ENCODE peak calls at places on chromosome 2, in ten cellular contexts. V is amygdala; O is GM12865; Q is EL; L is adipocyte; W is stimulated activated CD4-positive, alpha-beta T cell treated with anti-CD3 and anti-CD28 coated beads, Interleukin-4, amount 100 ng/mL, for 48 hours; T is brain microvascular endothelial cell; K is endothelial cell; P is GM06990; Y is Daoy. M is an unnamed sample.

GRCh38 chr2:21740529-21740928 is 616.8 kb downstream of the TDRD15 start:
- DNase-seq in V (no peak), O (no peak), Q (peak), L (peak), W (no peak), T (no peak), K (no peak), P (no peak), Y (no peak), M (peak)

GRCh38 chr2:38763728-38764127 is 12.6 kb upstream of the SRSF7 start:
- DNase-seq in V (no peak), O (no peak), Q (no peak), L (no peak), W (no peak), T (no peak), K (no peak), P (no peak), Y (no peak), M (no peak)

GRCh38 chr2:61620244-61621159 is 82.3 kb upstream of the XPO1 start:
- DNase-seq in V (no peak), O (peak), Q (peak), L (peak), W (no peak), T (peak), K (no peak), P (peak), Y (peak), M (peak)

GRCh38 chr2:182503886-182504285 is 77.0 kb upstream of the PDE1A start:
- DNase-seq in V (no peak), O (no peak), Q (peak), L (peak), W (no peak), T (no peak), K (no peak), P (no peak), Y (no peak), M (no peak)

GRCh38 chr2:1140389-1141003 is 189.8 kb downstream of the SNTG2 start:
- DNase-seq in V (peak), O (no peak), Q (peak), L (peak), W (no peak), T (no peak), K (peak), P (peak), Y (peak), M (no peak)

GRCh38 chr2:241868661-241869081 is 858 bp upstream of the RTP5 start:
- DNase-seq in V (no peak), O (no peak), Q (no peak), L (no peak), W (no peak), T (no peak), K (no peak), P (no peak), Y (no peak), M (no peak)

GRCh38 chr2:102460467-102460866 is 12.6 kb upstream of the SLC9A4 start:
- DNase-seq in V (no peak), O (no peak), Q (no peak), L (no peak), W (no peak), T (no peak), K (no peak), P (no peak), Y (no peak), M (no peak)

GRCh38 chr2:190121971-190122370 is 59.4 kb upstream of the MSTN start:
- DNase-seq in V (no peak), O (peak), Q (peak), L (peak), W (no peak), T (peak), K (no peak), P (peak), Y (no peak), M (no peak)